ENCODE peak calls at places on chromosomes 16 and 17, in ten cellular contexts. Q, D, U, X, I, Z, L, J, O and E are unnamed samples.

GRCh38 chr17:63880706-63881105 is 1.0 kb downstream of the GH2 start:
- DNase-seq in Q (no peak), D (no peak), U (no peak), X (no peak), I (no peak), Z (no peak), L (no peak), J (no peak), O (no peak), E (no peak)

GRCh38 chr16:85306071-85306792 is 194.0 kb upstream of the CIBAR2 start:
- DNase-seq in Q (no peak), D (peak; percentile 66), U (peak; percentile 85), X (peak; percentile 88), I (peak; percentile 61), Z (peak; percentile 71), L (peak; percentile 76), J (peak; percentile 68), O (peak; percentile 69), E (peak; percentile 82)

GRCh38 chr17:68033636-68034451 is 1.7 kb upstream of the KPNA2 start:
- DNase-seq in Q (peak; percentile 90), D (peak; percentile 47), U (peak; percentile 44), X (no peak), I (no peak), Z (no peak), L (no peak), J (no peak), O (no peak), E (no peak)

GRCh38 chr16:56910654-56911539 is 21.0 kb upstream of the HERPUD1 start:
- DNase-seq in Q (no peak), D (peak; percentile 80), U (peak; percentile 84), X (no peak), I (no peak), Z (peak; percentile 34), L (no peak), J (peak; percentile 65), O (peak; percentile 29), E (no peak)

GRCh38 chr17:43771463-43771862 is 7.3 kb downstream of the DUSP3 start:
- DNase-seq in Q (no peak), D (no peak), U (no peak), X (no peak), I (no peak), Z (no peak), L (no peak), J (no peak), O (no peak), E (no peak)

GRCh38 chr17:38447502-38448095 is 19.3 kb downstream of the ARHGAP23 start:
- DNase-seq in Q (no peak), D (no peak), U (no peak), X (no peak), I (no peak), Z (no peak), L (no peak), J (no peak), O (no peak), E (no peak)

GRCh38 chr17:10875984-10876555 is 38.2 kb upstream of the PIRT start:
- DNase-seq in Q (peak; percentile 53), D (peak; percentile 47), U (peak; percentile 34), X (peak; percentile 61), I (no peak), Z (no peak), L (peak; percentile 2), J (peak; percentile 53), O (peak; percentile 46), E (no peak)

GRCh38 chr16:56277040-56277439 is 85.8 kb downstream of the GNAO1 start:
- DNase-seq in Q (peak; percentile 9), D (no peak), U (no peak), X (no peak), I (no peak), Z (no peak), L (no peak), J (no peak), O (no peak), E (no peak)

GRCh38 chr17:8877984-8878383 is 10.5 kb upstream of the PIK3R6 start:
- DNase-seq in Q (no peak), D (no peak), U (no peak), X (no peak), I (no peak), Z (no peak), L (no peak), J (no peak), O (peak; percentile 5), E (no peak)

GRCh38 chr16:2967721-2968161 is 1.4 kb upstream of the PAQR4 start:
- DNase-seq in Q (no peak), D (no peak), U (no peak), X (no peak), I (no peak), Z (no peak), L (no peak), J (no peak), O (no peak), E (no peak)

GRCh38 chr16:83338941-83339340 is 468.8 kb upstream of the HSBP1 start:
- DNase-seq in Q (no peak), D (peak; percentile 43), U (peak; percentile 19), X (no peak), I (no peak), Z (no peak), L (no peak), J (no peak), O (no peak), E (no peak)

GRCh38 chr17:19933221-19933620 is 44.4 kb downstream of the AKAP10 start:
- DNase-seq in Q (no peak), D (no peak), U (no peak), X (no peak), I (no peak), Z (no peak), L (no peak), J (no peak), O (no peak), E (no peak)

GRCh38 chr17:59342681-59343127 is 11.2 kb downstream of the YPEL2 start:
- DNase-seq in Q (no peak), D (no peak), U (no peak), X (peak; percentile 83), I (no peak), Z (no peak), L (no peak), J (peak; percentile 31), O (no peak), E (no peak)

GRCh38 chr16:84178892-84179611 is 7.8 kb downstream of the TAF1C start:
- DNase-seq in Q (no peak), D (no peak), U (no peak), X (no peak), I (no peak), Z (no peak), L (no peak), J (no peak), O (no peak), E (no peak)

GRCh38 chr17:57363998-57364645 is 107.8 kb downstream of the MSI2 start:
- DNase-seq in Q (no peak), D (no peak), U (no peak), X (no peak), I (no peak), Z (no peak), L (no peak), J (no peak), O (no peak), E (no peak)

GRCh38 chr17:62093188-62094155 is 28.4 kb upstream of the MED13 start:
- DNase-seq in Q (peak; percentile 91), D (peak; percentile 85), U (peak; percentile 98), X (no peak), I (no peak), Z (no peak), L (no peak), J (peak; percentile 89), O (no peak), E (no peak)

GRCh38 chr16:57123216-57123968 is 31.0 kb downstream of the CPNE2 start:
- DNase-seq in Q (no peak), D (no peak), U (no peak), X (no peak), I (no peak), Z (no peak), L (no peak), J (no peak), O (peak; percentile 30), E (no peak)

GRCh38 chr17:73288534-73289302 is 23.1 kb downstream of the CDC42EP4 start:
- DNase-seq in Q (peak; percentile 50), D (no peak), U (peak; percentile 52), X (no peak), I (no peak), Z (no peak), L (no peak), J (no peak), O (no peak), E (no peak)

GRCh38 chr16:66335704-66336329 is 30.7 kb upstream of the CDH5 start:
- DNase-seq in Q (no peak), D (no peak), U (peak; percentile 59), X (no peak), I (no peak), Z (no peak), L (no peak), J (no peak), O (no peak), E (no peak)

GRCh38 chr17:60901222-60901621 is 223.6 kb downstream of the BCAS3 start:
- DNase-seq in Q (no peak), D (no peak), U (peak; percentile 31), X (no peak), I (no peak), Z (no peak), L (no peak), J (no peak), O (no peak), E (no peak)

GRCh38 chr16:88703486-88704309 is 2.5 kb downstream of the RNF166 start:
- DNase-seq in Q (no peak), D (no peak), U (no peak), X (peak; percentile 88), I (no peak), Z (peak; percentile 56), L (peak; percentile 64), J (peak; percentile 72), O (peak; percentile 90), E (peak; percentile 38)

GRCh38 chr17:1989135-1989534 is 36.0 kb downstream of the RTN4RL1 start:
- DNase-seq in Q (peak; percentile 55), D (peak; percentile 88), U (peak; percentile 98), X (no peak), I (no peak), Z (no peak), L (no peak), J (no peak), O (no peak), E (no peak)

GRCh38 chr17:62807812-62808575 is at the start of gene MARCHF10:
- DNase-seq in Q (no peak), D (no peak), U (no peak), X (peak; percentile 69), I (peak; percentile 4), Z (peak; percentile 9), L (peak; percentile 8), J (peak; percentile 15), O (no peak), E (peak; percentile 30)

GRCh38 chr17:55852734-55853133 is 101.9 kb downstream of the PCTP start:
- DNase-seq in Q (no peak), D (no peak), U (no peak), X (no peak), I (no peak), Z (no peak), L (no peak), J (peak; percentile 41), O (no peak), E (no peak)

GRCh38 chr17:28174352-28175046 is 132.0 kb downstream of the NLK start:
- DNase-seq in Q (no peak), D (no peak), U (no peak), X (no peak), I (no peak), Z (peak; percentile 3), L (no peak), J (peak; percentile 26), O (no peak), E (no peak)

GRCh38 chr17:7428557-7428956 is at the start of gene SPEM3:
- DNase-seq in Q (no peak), D (no peak), U (no peak), X (no peak), I (no peak), Z (no peak), L (no peak), J (no peak), O (no peak), E (no peak)

GRCh38 chr16:72066747-72067146 is 3.7 kb downstream of the HPR start:
- DNase-seq in Q (peak; percentile 48), D (peak; percentile 59), U (peak; percentile 68), X (no peak), I (peak; percentile 3), Z (no peak), L (no peak), J (peak; percentile 40), O (no peak), E (no peak)

GRCh38 chr17:35169964-35170363 is 22.3 kb downstream of the UNC45B start:
- DNase-seq in Q (no peak), D (no peak), U (no peak), X (no peak), I (no peak), Z (no peak), L (no peak), J (no peak), O (no peak), E (no peak)